ENCODE peak calls at places on chromosomes 5 and 9, in four cellular contexts. One of them, this sample, is unnamed.

GRCh38 chr9:131407717-131408195 is 13.9 kb downstream of the PRRC2B start:
- DNase-seq in PC-3: no peak
- DNase-seq in Peyer's patch: peak; percentile 61
- DNase-seq in upper lobe of right lung: peak; percentile 72
- DNase-seq in this sample: no peak

GRCh38 chr9:4982720-4983482 is 2.2 kb upstream of the JAK2 start:
- DNase-seq in PC-3: no peak
- DNase-seq in Peyer's patch: no peak
- DNase-seq in upper lobe of right lung: no peak
- DNase-seq in this sample: no peak

GRCh38 chr9:96418920-96419690 is 935 bp upstream of the ZNF367 start:
- DNase-seq in Peyer's patch: peak; percentile 89
- DNase-seq in PC-3: peak; percentile 67
- DNase-seq in upper lobe of right lung: peak; percentile 89
- DNase-seq in this sample: peak; percentile 43

GRCh38 chr9:109150925-109151547 is 16.0 kb downstream of the FRRS1L start:
- DNase-seq in upper lobe of right lung: no peak
- DNase-seq in Peyer's patch: peak; percentile 81
- DNase-seq in PC-3: peak; percentile 29
- DNase-seq in this sample: no peak

GRCh38 chr9:130672933-130673615 is 8.7 kb downstream of the PRDM12 start:
- DNase-seq in upper lobe of right lung: no peak
- DNase-seq in PC-3: no peak
- DNase-seq in Peyer's patch: no peak
- DNase-seq in this sample: no peak

GRCh38 chr5:74949976-74950375 is 83.8 kb upstream of the FAM169A start:
- DNase-seq in Peyer's patch: no peak
- DNase-seq in upper lobe of right lung: no peak
- DNase-seq in PC-3: no peak
- DNase-seq in this sample: no peak

GRCh38 chr5:6475626-6476312 is 27.1 kb downstream of the UBE2QL1 start:
- DNase-seq in PC-3: peak; percentile 50
- DNase-seq in Peyer's patch: no peak
- DNase-seq in upper lobe of right lung: no peak
- DNase-seq in this sample: no peak

GRCh38 chr9:131636593-131636992 is 91.3 kb downstream of the PRRT1B start:
- DNase-seq in Peyer's patch: no peak
- DNase-seq in PC-3: no peak
- DNase-seq in upper lobe of right lung: no peak
- DNase-seq in this sample: no peak

GRCh38 chr5:9207820-9208418 is 338.0 kb downstream of the SEMA5A start:
- DNase-seq in PC-3: peak; percentile 90
- DNase-seq in upper lobe of right lung: no peak
- DNase-seq in Peyer's patch: no peak
- DNase-seq in this sample: no peak

GRCh38 chr5:72134226-72134625 is 27.0 kb downstream of the MAP1B start:
- DNase-seq in PC-3: peak; percentile 15
- DNase-seq in Peyer's patch: no peak
- DNase-seq in upper lobe of right lung: no peak
- DNase-seq in this sample: no peak

GRCh38 chr5:90325093-90325492 is 84.5 kb downstream of the CETN3 start:
- DNase-seq in Peyer's patch: no peak
- DNase-seq in PC-3: no peak
- DNase-seq in upper lobe of right lung: no peak
- DNase-seq in this sample: no peak

GRCh38 chr9:38067892-38068615 is 973 bp downstream of the SHB start:
- DNase-seq in Peyer's patch: peak; percentile 43
- DNase-seq in upper lobe of right lung: peak; percentile 74
- DNase-seq in PC-3: no peak
- DNase-seq in this sample: no peak
- H3K4me1 ChIP-seq in Peyer's patch: peaks cover 12% of the 10 kb centered on the region
- H3K4me1 ChIP-seq in upper lobe of right lung: peaks cover 44% of the 10 kb centered on the region
- H3K4me1 ChIP-seq in PC-3: peaks cover 37% of the 10 kb centered on the region
- H3K4me1 ChIP-seq in this sample: peaks cover 39% of the 10 kb centered on the region

DNA sequence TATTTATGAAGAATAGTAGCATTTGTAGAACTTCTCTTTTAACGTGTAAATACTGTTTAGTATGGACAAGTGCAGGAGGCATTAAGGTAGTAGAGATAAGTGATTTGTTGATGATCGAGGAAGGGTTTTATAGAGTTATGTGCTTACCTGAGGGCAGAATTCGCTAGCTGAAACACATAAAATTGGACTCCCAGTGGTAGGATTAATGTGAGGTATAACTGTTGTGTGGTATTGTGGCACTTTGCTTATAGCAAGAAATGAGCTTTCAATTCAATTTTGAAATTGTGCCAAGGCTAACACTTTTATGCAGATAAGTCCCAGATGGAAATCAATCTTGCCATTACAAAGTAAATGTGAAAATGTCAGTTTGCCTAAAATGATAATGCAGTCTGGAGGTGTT is 1.2 kb downstream of the AP3S1 start:
- DNase-seq in PC-3: no peak
- DNase-seq in upper lobe of right lung: no peak
- DNase-seq in Peyer's patch: no peak
- DNase-seq in this sample: no peak
- H3K4me1 ChIP-seq in PC-3: peaks cover 26% of the 10 kb centered on the region
- H3K4me1 ChIP-seq in upper lobe of right lung: peaks cover 51% of the 10 kb centered on the region
- H3K4me1 ChIP-seq in Peyer's patch: peaks cover 27% of the 10 kb centered on the region
- H3K4me1 ChIP-seq in this sample: peaks cover 7% of the 10 kb centered on the region

GRCh38 chr5:135133698-135134515 is 99.9 kb upstream of the PITX1 start:
- DNase-seq in upper lobe of right lung: no peak
- DNase-seq in PC-3: no peak
- DNase-seq in Peyer's patch: peak; percentile 92
- DNase-seq in this sample: peak; percentile 95
- H3K4me1 ChIP-seq in upper lobe of right lung: peaks cover 4% of the 10 kb centered on the region
- H3K4me1 ChIP-seq in PC-3: peaks cover 31% of the 10 kb centered on the region
- H3K4me1 ChIP-seq in Peyer's patch: no peaks in the 10 kb centered on the region
- H3K4me1 ChIP-seq in this sample: no peaks in the 10 kb centered on the region

DNA sequence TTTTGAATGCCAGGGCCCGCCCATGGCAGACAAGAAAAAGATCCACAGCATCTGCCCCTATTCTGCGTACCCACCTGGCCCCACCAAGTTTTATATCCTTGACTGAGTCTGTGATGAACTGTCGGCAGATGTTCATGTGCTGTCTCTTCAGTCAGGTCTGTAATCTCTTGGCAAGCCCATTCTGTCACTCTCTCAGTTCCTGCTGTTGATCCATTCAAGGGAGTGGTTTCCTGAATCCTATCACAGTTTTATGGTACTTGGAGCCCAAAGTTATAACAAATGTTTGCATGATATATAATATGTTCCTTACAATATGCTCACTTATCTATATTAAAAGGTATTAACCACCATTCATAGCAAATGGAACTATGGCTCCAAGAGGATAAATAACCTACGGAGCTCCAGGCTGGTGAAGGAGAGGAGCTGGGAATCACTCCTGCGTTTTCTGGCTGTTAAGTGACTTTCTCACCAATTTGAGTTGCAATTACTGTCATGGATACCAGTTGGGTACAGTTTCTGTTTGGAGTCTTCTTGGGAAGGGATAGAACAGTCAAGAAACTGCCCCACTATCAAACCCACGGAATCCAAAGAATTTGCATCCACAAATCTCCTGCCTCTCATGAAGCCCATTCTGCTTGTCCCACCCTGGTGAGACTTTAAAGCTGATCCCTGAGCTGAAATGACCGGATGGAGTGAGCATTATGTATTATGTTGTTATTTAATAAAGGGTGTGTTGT is 103.4 kb upstream of the SPRY4 start:
- DNase-seq in upper lobe of right lung: no peak
- DNase-seq in PC-3: no peak
- DNase-seq in Peyer's patch: no peak
- DNase-seq in this sample: no peak
- H3K4me1 ChIP-seq in upper lobe of right lung: peaks cover 11% of the 10 kb centered on the region
- H3K4me1 ChIP-seq in PC-3: no peaks in the 10 kb centered on the region
- H3K4me1 ChIP-seq in Peyer's patch: no peaks in the 10 kb centered on the region
- H3K4me1 ChIP-seq in this sample: no peaks in the 10 kb centered on the region

DNA sequence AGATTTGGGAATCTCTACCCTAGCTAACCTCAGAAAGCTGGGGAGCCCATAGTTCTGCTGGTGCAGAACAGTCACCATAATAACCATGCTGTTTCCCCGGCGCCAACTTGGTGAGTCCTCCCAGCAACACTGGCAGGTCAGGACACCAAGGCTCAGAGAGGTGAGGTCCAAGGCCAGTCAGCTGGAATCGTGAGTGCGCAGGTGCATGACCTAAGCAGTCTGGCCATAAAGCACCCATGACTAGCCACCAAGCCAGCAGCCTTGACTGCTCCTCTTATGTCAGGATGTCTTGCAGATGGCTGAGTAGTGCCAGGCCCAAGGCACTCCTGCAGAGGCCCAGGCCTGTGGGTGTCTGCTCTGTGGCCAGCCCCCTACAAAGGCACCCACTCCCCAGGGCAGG is 2.6 kb downstream of the RNF44 start:
- DNase-seq in PC-3: no peak
- DNase-seq in upper lobe of right lung: no peak
- DNase-seq in Peyer's patch: peak; percentile 82
- DNase-seq in this sample: no peak
- H3K4me1 ChIP-seq in PC-3: peaks cover 32% of the 10 kb centered on the region
- H3K4me1 ChIP-seq in upper lobe of right lung: peaks cover 54% of the 10 kb centered on the region
- H3K4me1 ChIP-seq in Peyer's patch: peaks cover 34% of the 10 kb centered on the region
- H3K4me1 ChIP-seq in this sample: peaks cover 7% of the 10 kb centered on the region

DNA sequence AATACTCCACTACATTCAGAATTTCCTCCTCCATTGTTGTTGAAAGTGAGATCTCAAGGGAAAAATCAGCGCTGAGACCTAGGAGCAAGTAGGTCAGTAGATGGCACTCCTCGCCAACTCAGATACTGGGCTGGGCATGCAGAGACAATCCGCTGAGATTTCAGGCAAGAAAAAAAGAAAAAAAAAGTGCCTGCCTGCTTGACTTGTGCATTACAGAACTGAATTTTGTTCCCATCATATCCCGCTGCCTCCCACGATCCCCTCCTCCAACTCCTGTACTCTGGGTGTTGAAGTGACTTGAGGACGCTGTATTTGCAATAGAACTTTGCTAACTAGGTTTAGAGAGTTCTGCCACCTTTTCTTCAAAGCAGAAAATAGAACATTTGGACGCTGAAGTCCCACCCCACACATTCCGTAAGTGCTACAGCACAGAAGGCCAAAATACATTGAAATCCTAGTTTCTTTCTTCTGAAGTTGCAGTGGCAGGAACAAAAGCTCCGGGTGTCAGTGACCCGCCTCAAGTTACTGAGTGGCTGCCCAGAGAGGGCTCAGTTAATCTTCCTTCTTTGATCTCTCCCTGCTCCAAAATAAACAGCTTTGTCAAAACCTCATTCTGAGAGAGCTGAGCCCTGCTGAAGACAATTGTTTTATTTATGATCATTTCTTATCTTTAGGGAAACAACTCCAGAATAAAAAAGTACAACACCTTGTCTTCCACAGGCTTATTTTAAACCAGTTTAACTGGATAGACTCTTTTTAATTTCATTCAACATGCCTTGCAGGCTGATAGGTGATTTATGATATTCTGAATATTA is 265.7 kb downstream of the MLLT3 start:
- DNase-seq in PC-3: peak; percentile 75
- DNase-seq in Peyer's patch: peak; percentile 72
- DNase-seq in upper lobe of right lung: peak; percentile 65
- DNase-seq in this sample: peak; percentile 82
- H3K4me1 ChIP-seq in PC-3: peaks cover 21% of the 10 kb centered on the region
- H3K4me1 ChIP-seq in Peyer's patch: no peaks in the 10 kb centered on the region
- H3K4me1 ChIP-seq in upper lobe of right lung: peaks cover 11% of the 10 kb centered on the region
- H3K4me1 ChIP-seq in this sample: peaks cover 3% of the 10 kb centered on the region

This sample was measured in trophoblast cell.